ENCODE peak calls at places on chromosomes 12 and 14, in six cellular contexts. E, T, D, X, B and M are unnamed samples.

GRCh38 chr12:48350249-48351021 is at the start of gene ZNF641:
- DNase-seq in E (peak; percentile 88), T (peak; percentile 71), D (no peak), X (peak; percentile 86), B (peak; percentile 89), M (no peak)

GRCh38 chr14:24806061-24806678 is 172.2 kb upstream of the GZMB start:
- DNase-seq in E (no peak), T (peak; percentile 54), D (peak; percentile 28), X (peak; percentile 87), B (peak; percentile 89), M (no peak)

GRCh38 chr14:65164068-65164824 is 61.9 kb upstream of the MAX start:
- DNase-seq in E (no peak), T (no peak), D (no peak), X (peak; percentile 35), B (no peak), M (no peak)

GRCh38 chr14:42532194-42532593 is 925.5 kb downstream of the LRFN5 start:
- DNase-seq in E (no peak), T (no peak), D (no peak), X (no peak), B (no peak), M (no peak)

GRCh38 chr12:124678421-124678893 is 111.0 kb upstream of the NCOR2 start:
- DNase-seq in E (no peak), T (no peak), D (no peak), X (no peak), B (no peak), M (no peak)

GRCh38 chr14:72513994-72514659 is 379.8 kb downstream of the DPF3 start:
- DNase-seq in E (no peak), T (peak; percentile 29), D (peak; percentile 24), X (no peak), B (no peak), M (no peak)

GRCh38 chr14:59510001-59510400 is 25.7 kb downstream of the JKAMP start:
- DNase-seq in E (no peak), T (no peak), D (no peak), X (no peak), B (no peak), M (no peak)

GRCh38 chr12:113135178-113136127 is at the start of gene RASAL1:
- DNase-seq in E (no peak), T (peak; percentile 38), D (no peak), X (peak; percentile 64), B (peak; percentile 88), M (no peak)

GRCh38 chr12:26046203-26046602 is 78.6 kb downstream of the BHLHE41 start:
- DNase-seq in E (no peak), T (no peak), D (no peak), X (no peak), B (no peak), M (no peak)

GRCh38 chr14:64303471-64303917 is 9.3 kb upstream of the ESR2 start:
- DNase-seq in E (no peak), T (peak; percentile 65), D (peak; percentile 32), X (no peak), B (no peak), M (peak; percentile 22)

GRCh38 chr12:49932023-49932422 is 18.5 kb upstream of the AQP2 start:
- DNase-seq in E (no peak), T (no peak), D (no peak), X (no peak), B (no peak), M (no peak)

GRCh38 chr14:69685217-69685616 is 73.8 kb downstream of the SUSD6 start:
- DNase-seq in E (no peak), T (peak; percentile 99), D (peak; percentile 56), X (no peak), B (no peak), M (peak; percentile 90)

GRCh38 chr12:67323007-67323406 is 53.8 kb downstream of the CAND1 start:
- DNase-seq in E (no peak), T (no peak), D (no peak), X (no peak), B (no peak), M (no peak)

GRCh38 chr14:67962215-67962644 is 142.7 kb downstream of the RAD51B start:
- DNase-seq in E (no peak), T (no peak), D (no peak), X (no peak), B (no peak), M (no peak)
- H3K27ac ChIP-seq in E (peak overlapping the region; percentile 65), T (no peak overlapping the region), D (no peak overlapping the region), X (no peak overlapping the region), B (peak overlapping the region; percentile 84), M (no peak overlapping the region)

GRCh38 chr14:31127690-31128089 is 79.9 kb downstream of the HECTD1 start:
- DNase-seq in E (no peak), T (peak; percentile 16), D (no peak), X (no peak), B (no peak), M (no peak)

GRCh38 chr14:31125231-31125630 is 82.4 kb downstream of the HECTD1 start:
- DNase-seq in E (no peak), T (no peak), D (no peak), X (no peak), B (no peak), M (no peak)

GRCh38 chr14:31126680-31127079 is 80.9 kb downstream of the HECTD1 start:
- DNase-seq in E (no peak), T (no peak), D (no peak), X (no peak), B (no peak), M (no peak)

GRCh38 chr14:31133133-31133532 is 74.5 kb downstream of the HECTD1 start:
- DNase-seq in E (no peak), T (no peak), D (no peak), X (no peak), B (no peak), M (no peak)

GRCh38 chr14:31128601-31129526 is 78.7 kb downstream of the HECTD1 start:
- DNase-seq in E (no peak), T (no peak), D (no peak), X (no peak), B (no peak), M (no peak)
- H3K27ac ChIP-seq in E (no peak overlapping the region), T (no peak overlapping the region), D (no peak overlapping the region), X (no peak overlapping the region), B (peak overlapping the region; percentile 31), M (no peak overlapping the region)

DNA sequence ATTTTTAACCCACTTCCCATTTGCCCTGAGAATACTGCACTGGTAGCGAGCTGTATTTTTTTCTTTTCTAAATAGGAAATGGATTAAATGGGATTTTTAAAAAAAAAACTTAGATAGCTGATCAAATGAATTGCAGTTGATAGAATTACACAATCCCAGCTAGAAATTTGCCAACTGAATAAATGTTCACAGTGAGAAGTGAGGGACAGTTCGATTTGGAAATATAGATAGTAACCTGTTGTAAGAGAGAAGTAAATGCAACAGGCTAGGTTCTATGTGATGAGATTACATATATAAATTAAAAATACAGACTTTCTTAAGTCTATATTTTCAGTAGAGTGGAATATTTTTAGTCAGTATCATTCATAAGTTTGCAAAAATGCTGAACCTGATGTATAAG is 48.1 kb upstream of the SMCO2 start:
- DNase-seq in E (no peak), T (no peak), D (no peak), X (no peak), B (no peak), M (no peak)
- H3K27ac ChIP-seq in E (no peak overlapping the region), T (no peak overlapping the region), D (no peak overlapping the region), X (no peak overlapping the region), B (no peak overlapping the region), M (no peak overlapping the region)

GRCh38 chr12:44851586-44851985 is 24.5 kb downstream of the NELL2 start:
- DNase-seq in E (no peak), T (no peak), D (no peak), X (no peak), B (no peak), M (no peak)

GRCh38 chr12:44846826-44847225 is 29.3 kb downstream of the NELL2 start:
- DNase-seq in E (no peak), T (no peak), D (no peak), X (no peak), B (no peak), M (no peak)

GRCh38 chr12:44848771-44849085 is 27.4 kb downstream of the NELL2 start:
- DNase-seq in E (no peak), T (no peak), D (no peak), X (no peak), B (no peak), M (no peak)

GRCh38 chr12:44847403-44847802 is 28.7 kb downstream of the NELL2 start:
- DNase-seq in E (no peak), T (no peak), D (no peak), X (no peak), B (no peak), M (no peak)

DNA sequence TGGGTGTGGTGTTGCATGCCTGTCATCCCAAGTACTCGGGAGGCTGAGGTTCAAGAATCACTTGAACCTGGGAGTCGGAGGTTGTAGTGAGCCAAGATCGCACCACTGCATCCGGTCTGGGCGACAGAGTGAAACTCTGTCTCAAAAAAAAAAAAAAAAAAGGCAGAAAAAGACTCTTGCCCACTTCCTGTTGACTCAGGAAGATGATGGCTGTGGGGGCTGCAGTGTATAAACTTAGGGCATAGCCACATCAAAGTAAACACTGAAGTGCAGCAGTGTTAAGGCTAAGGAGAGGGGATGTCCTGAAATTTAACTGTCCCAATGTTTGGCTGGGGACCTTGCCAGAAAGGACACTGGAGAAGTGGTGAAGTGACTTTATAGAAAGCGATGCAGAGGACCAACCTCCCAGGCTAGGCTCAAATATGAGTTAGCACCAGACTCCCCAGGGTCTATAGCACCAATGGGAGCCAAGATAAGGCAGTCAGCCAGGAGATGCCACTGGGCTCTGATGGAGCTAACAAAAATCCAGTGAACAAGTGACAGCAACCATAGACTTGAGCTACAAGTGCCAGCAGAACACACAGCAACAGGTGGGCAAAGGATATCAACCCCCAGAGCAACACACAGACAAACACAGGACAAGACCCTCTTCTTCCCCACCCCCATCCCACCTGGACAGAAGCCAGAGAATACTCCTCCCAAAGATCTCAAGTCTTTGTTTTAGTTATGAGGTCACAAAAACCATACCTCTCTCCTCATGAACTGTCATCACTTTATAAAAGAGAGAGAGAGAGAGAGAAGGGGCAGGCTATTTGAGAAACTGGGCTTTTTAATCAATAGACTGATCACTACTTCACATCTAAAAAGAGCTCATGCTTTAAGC is 28.0 kb downstream of the NELL2 start:
- DNase-seq in E (no peak), T (no peak), D (no peak), X (no peak), B (peak; percentile 17), M (no peak)
- H3K27ac ChIP-seq in E (no peak overlapping the region), T (no peak overlapping the region), D (no peak overlapping the region), X (no peak overlapping the region), B (no peak overlapping the region), M (no peak overlapping the region)